ENCODE peak calls at places on chromosomes 3 and 15, in nine cellular contexts. T is naive thymus-derived CD8-positive, alpha-beta T cell; W is right cardiac atrium; A is gastrocnemius medialis; H is upper lobe of left lung; F is pancreas; Q is K562; K is activated CD8-positive, alpha-beta memory T cell treated with anti-CD3 and anti-CD28 coated beads, Interleukin-2, amount 10 ng/mL, durations not matched to agents 7 days and 5 days; V is left ventricle myocardium superior. Y is an unnamed sample.

GRCh38 chr3:153038779-153039178 is 123.2 kb upstream of the RAP2B start:
- ATAC-seq in V (no peak), H (no peak), W (no peak), K (no peak), Q (peak), T (no peak), F (no peak), A (no peak), Y (no peak)

GRCh38 chr3:141275032-141275422 is 43.4 kb downstream of the PXYLP1 start:
- ATAC-seq in W (no peak), V (peak), K (peak), F (no peak), Q (no peak), A (peak), H (no peak), T (no peak), Y (no peak)

GRCh38 chr15:60907233-60907947 is 321.7 kb downstream of the RORA start:
- ATAC-seq in H (no peak), K (no peak), A (no peak), Q (no peak), V (no peak), T (no peak), W (no peak), F (no peak), Y (no peak)

GRCh38 chr3:71466483-71466882 is 117.0 kb downstream of the FOXP1 start:
- ATAC-seq in H (peak), W (peak), T (no peak), V (no peak), F (no peak), A (no peak), K (no peak), Q (peak), Y (no peak)

GRCh38 chr3:5264093-5264610 is 76.6 kb downstream of the EDEM1 start:
- ATAC-seq in V (no peak), K (no peak), Q (no peak), W (no peak), T (no peak), F (no peak), H (no peak), A (no peak), Y (no peak)

GRCh38 chr15:53974813-53975212 is 3.4 kb upstream of the UNC13C start:
- ATAC-seq in A (no peak), Q (no peak), F (no peak), W (no peak), T (no peak), V (no peak), H (no peak), K (no peak), Y (no peak)

GRCh38 chr3:5565026-5565425 is 377.5 kb downstream of the EDEM1 start:
- ATAC-seq in T (no peak), K (no peak), A (no peak), Q (peak), V (no peak), W (no peak), H (no peak), F (no peak), Y (no peak)

GRCh38 chr3:67005974-67006373 is 7.9 kb downstream of the KBTBD8 start:
- ATAC-seq in T (no peak), A (no peak), F (no peak), H (no peak), K (no peak), V (peak), Q (no peak), W (peak), Y (no peak)

GRCh38 chr15:99057697-99058420 is 47.0 kb upstream of the SYNM start:
- ATAC-seq in H (no peak), W (peak), Q (no peak), V (peak), A (peak), T (no peak), F (no peak), K (no peak), Y (no peak)

GRCh38 chr3:38016847-38017444 is 12.5 kb downstream of the PLCD1 start:
- ATAC-seq in A (no peak), K (no peak), Q (peak), F (no peak), W (no peak), V (no peak), T (no peak), H (no peak), Y (no peak)

GRCh38 chr15:59251001-59251845 is 44.6 kb downstream of the LDHAL6B start:
- ATAC-seq in V (no peak), K (no peak), T (no peak), A (no peak), H (no peak), F (no peak), Q (no peak), W (no peak), Y (no peak)

GRCh38 chr3:114400369-114400768 is 106.5 kb downstream of the TIGIT start:
- ATAC-seq in H (peak), A (no peak), Q (no peak), T (no peak), V (peak), W (no peak), K (no peak), F (peak), Y (no peak)

GRCh38 chr15:61205427-61205826 is 23.7 kb downstream of the RORA start:
- ATAC-seq in W (peak), K (no peak), V (peak), F (no peak), T (no peak), A (peak), Q (no peak), H (peak), Y (peak)

GRCh38 chr3:164848922-164849321 is 229.4 kb downstream of the SI start:
- ATAC-seq in H (no peak), F (no peak), K (no peak), W (no peak), T (no peak), Q (no peak), V (no peak), A (no peak), Y (no peak)

GRCh38 chr15:100464895-100465294 is 63.9 kb downstream of the CERS3 start:
- ATAC-seq in T (no peak), W (no peak), F (no peak), Q (no peak), K (no peak), V (no peak), H (no peak), A (no peak), Y (no peak)

GRCh38 chr3:42052867-42053351 is 38.2 kb upstream of the TRAK1 start:
- ATAC-seq in Q (no peak), K (no peak), F (peak), A (peak), T (no peak), V (peak), H (no peak), W (peak), Y (peak)

GRCh38 chr3:27633224-27633545 is 88.9 kb downstream of the EOMES start:
- ATAC-seq in K (peak), W (peak), A (peak), F (peak), Q (no peak), H (peak), T (peak), V (peak), Y (peak)

GRCh38 chr3:126199256-126199655 is 18.9 kb upstream of the ALDH1L1 start:
- ATAC-seq in Q (no peak), W (no peak), H (no peak), K (no peak), A (no peak), F (no peak), T (no peak), V (no peak), Y (no peak)

GRCh38 chr3:186605078-186605477 is 7.8 kb upstream of the AHSG start:
- ATAC-seq in V (no peak), K (no peak), Q (no peak), F (peak), A (no peak), T (no peak), H (no peak), W (no peak), Y (no peak)

GRCh38 chr15:67098768-67099282 is 33.4 kb downstream of the SMAD3 start:
- ATAC-seq in V (peak), F (no peak), H (no peak), K (no peak), T (no peak), A (peak), W (peak), Q (peak), Y (no peak)

GRCh38 chr15:31352911-31353811 is 26.5 kb downstream of the KLF13 start:
- ATAC-seq in Q (peak), A (peak), W (peak), F (peak), H (peak), V (peak), K (peak), T (peak), Y (peak)

GRCh38 chr3:101890716-101891115 is 41.4 kb downstream of the NFKBIZ start:
- ATAC-seq in Q (no peak), K (no peak), A (no peak), H (no peak), F (peak), W (no peak), T (no peak), V (no peak), Y (no peak)

Y was measured in gastroesophageal sphincter.